ENCODE peak calls at places on chromosome 19, in five cellular contexts. K, C, G, Q and B are unnamed samples.

GRCh38 chr19:1811472-1811894 is 593 bp downstream of the ATP8B3 start:
- DNase-seq in K (peak; percentile 66), C (no peak), G (no peak), Q (peak; percentile 67), B (peak; percentile 92)

GRCh38 chr19:7772752-7773291 is 9.8 kb downstream of the CLEC4M start:
- DNase-seq in K (peak; percentile 46), C (no peak), G (no peak), Q (no peak), B (peak; percentile 53)

GRCh38 chr19:46990998-46991676 is 28.5 kb upstream of the NPAS1 start:
- DNase-seq in K (peak; percentile 86), C (peak; percentile 86), G (peak; percentile 76), Q (peak; percentile 81), B (peak; percentile 52)

GRCh38 chr19:58535857-58536256 is 8.0 kb upstream of the TRIM28 start:
- DNase-seq in K (no peak), C (no peak), G (no peak), Q (no peak), B (no peak)

GRCh38 chr19:46155237-46155636 is 7.2 kb downstream of the IGFL2 start:
- DNase-seq in K (no peak), C (no peak), G (no peak), Q (no peak), B (no peak)

GRCh38 chr19:44570984-44571684 is 41.7 kb upstream of the CEACAM20 start:
- DNase-seq in K (peak; percentile 83), C (peak; percentile 77), G (peak; percentile 70), Q (peak; percentile 82), B (peak; percentile 75)

GRCh38 chr19:51632126-51632525 is 1.9 kb upstream of the SIGLEC5 start:
- DNase-seq in K (no peak), C (no peak), G (no peak), Q (no peak), B (peak; percentile 87)

GRCh38 chr19:5642204-5642603 is 19.3 kb downstream of the SAFB start:
- DNase-seq in K (no peak), C (no peak), G (no peak), Q (no peak), B (no peak)

GRCh38 chr19:11224429-11224828 is 15.0 kb upstream of the ANGPTL8 start:
- DNase-seq in K (no peak), C (no peak), G (no peak), Q (no peak), B (no peak)

GRCh38 chr19:4678881-4679379 is 8.8 kb upstream of the MYDGF start:
- DNase-seq in K (peak; percentile 18), C (peak; percentile 98), G (no peak), Q (no peak), B (no peak)

GRCh38 chr19:16118489-16119033 is 6.9 kb downstream of the RAB8A start:
- DNase-seq in K (no peak), C (no peak), G (no peak), Q (no peak), B (peak; percentile 19)

GRCh38 chr19:3655402-3656072 is 28.9 kb upstream of the CACTIN start:
- DNase-seq in K (peak; percentile 96), C (no peak), G (no peak), Q (peak; percentile 95), B (no peak)

GRCh38 chr19:54465367-54466109 is 2.0 kb upstream of the LENG9 start:
- DNase-seq in K (no peak), C (no peak), G (no peak), Q (no peak), B (no peak)

GRCh38 chr19:1057185-1057857 is 9.6 kb upstream of the ARHGAP45 start:
- DNase-seq in K (peak; percentile 80), C (peak; percentile 43), G (no peak), Q (peak; percentile 67), B (peak; percentile 33)

GRCh38 chr19:55593096-55593772 is 6.1 kb downstream of the FIZ1 start:
- DNase-seq in K (no peak), C (peak; percentile 55), G (no peak), Q (no peak), B (no peak)

GRCh38 chr19:55624109-55625003 is at the start of gene ZNF784:
- DNase-seq in K (peak; percentile 90), C (peak; percentile 95), G (peak; percentile 96), Q (peak; percentile 90), B (peak; percentile 93)

GRCh38 chr19:2180881-2181617 is 17.3 kb downstream of the DOT1L start:
- DNase-seq in K (no peak), C (peak; percentile 24), G (no peak), Q (no peak), B (no peak)

GRCh38 chr19:32104465-32105235 is 240.8 kb upstream of the ZNF507 start:
- DNase-seq in K (peak; percentile 84), C (no peak), G (no peak), Q (no peak), B (no peak)

GRCh38 chr19:46442808-46443450 is 14.2 kb upstream of the PNMA8C start:
- DNase-seq in K (peak; percentile 61), C (no peak), G (no peak), Q (peak; percentile 78), B (peak; percentile 16)

GRCh38 chr19:8367327-8368001 is 3.5 kb downstream of the ANGPTL4 start:
- DNase-seq in K (peak; percentile 99), C (peak; percentile 86), G (peak; percentile 33), Q (peak; percentile 98), B (peak; percentile 98)

DNA sequence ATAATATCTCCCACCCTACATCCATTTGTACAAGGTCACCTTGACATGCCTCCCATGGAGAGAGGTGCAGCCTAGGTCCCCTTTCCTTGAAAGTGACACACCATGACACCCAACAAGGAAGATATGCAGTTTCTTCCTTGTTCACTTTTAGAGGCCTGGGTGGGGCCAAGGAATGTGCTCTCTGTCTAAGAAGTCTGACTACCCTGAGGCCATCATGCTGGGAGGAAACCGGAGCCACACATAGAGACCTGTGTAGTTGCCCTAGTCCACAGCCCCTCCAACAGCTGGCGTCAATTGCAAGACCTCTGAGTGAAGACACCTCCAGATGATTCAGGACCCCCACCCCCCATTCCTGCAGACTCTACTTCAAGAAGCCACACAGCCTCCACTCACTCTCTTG is 11.0 kb downstream of the SYDE1 start:
- DNase-seq in K (no peak), C (no peak), G (no peak), Q (no peak), B (peak; percentile 61)
- H4K91ac ChIP-seq in K (no peak overlapping the region), C (no peak overlapping the region), G (no peak overlapping the region), Q (no peak overlapping the region), B (no peak overlapping the region)

GRCh38 chr19:38209152-38209551 is 14.9 kb downstream of the DPF1 start:
- DNase-seq in K (no peak), C (peak; percentile 53), G (no peak), Q (no peak), B (no peak)
- H4K91ac ChIP-seq in K (no peak overlapping the region), C (no peak overlapping the region), G (no peak overlapping the region), Q (no peak overlapping the region), B (no peak overlapping the region)

GRCh38 chr19:18329035-18329376 is 6.1 kb upstream of the LSM4 start:
- DNase-seq in K (no peak), C (no peak), G (no peak), Q (no peak), B (no peak)
- H4K91ac ChIP-seq in K (no peak overlapping the region), C (no peak overlapping the region), G (no peak overlapping the region), Q (peak overlapping the region; percentile 63), B (peak overlapping the region; percentile 6)

GRCh38 chr19:14381689-14382474 is 638 bp downstream of the ADGRE5 start:
- DNase-seq in K (peak; percentile 71), C (no peak), G (no peak), Q (peak; percentile 20), B (peak; percentile 72)

GRCh38 chr19:14378890-14379289 is 2.4 kb upstream of the ADGRE5 start:
- DNase-seq in K (no peak), C (no peak), G (no peak), Q (no peak), B (no peak)

GRCh38 chr19:14385492-14385891 is 4.2 kb downstream of the ADGRE5 start:
- DNase-seq in K (no peak), C (no peak), G (no peak), Q (no peak), B (no peak)

GRCh38 chr19:14383556-14383897 is 2.3 kb downstream of the ADGRE5 start:
- DNase-seq in K (no peak), C (no peak), G (no peak), Q (peak; percentile 39), B (peak; percentile 34)

DNA sequence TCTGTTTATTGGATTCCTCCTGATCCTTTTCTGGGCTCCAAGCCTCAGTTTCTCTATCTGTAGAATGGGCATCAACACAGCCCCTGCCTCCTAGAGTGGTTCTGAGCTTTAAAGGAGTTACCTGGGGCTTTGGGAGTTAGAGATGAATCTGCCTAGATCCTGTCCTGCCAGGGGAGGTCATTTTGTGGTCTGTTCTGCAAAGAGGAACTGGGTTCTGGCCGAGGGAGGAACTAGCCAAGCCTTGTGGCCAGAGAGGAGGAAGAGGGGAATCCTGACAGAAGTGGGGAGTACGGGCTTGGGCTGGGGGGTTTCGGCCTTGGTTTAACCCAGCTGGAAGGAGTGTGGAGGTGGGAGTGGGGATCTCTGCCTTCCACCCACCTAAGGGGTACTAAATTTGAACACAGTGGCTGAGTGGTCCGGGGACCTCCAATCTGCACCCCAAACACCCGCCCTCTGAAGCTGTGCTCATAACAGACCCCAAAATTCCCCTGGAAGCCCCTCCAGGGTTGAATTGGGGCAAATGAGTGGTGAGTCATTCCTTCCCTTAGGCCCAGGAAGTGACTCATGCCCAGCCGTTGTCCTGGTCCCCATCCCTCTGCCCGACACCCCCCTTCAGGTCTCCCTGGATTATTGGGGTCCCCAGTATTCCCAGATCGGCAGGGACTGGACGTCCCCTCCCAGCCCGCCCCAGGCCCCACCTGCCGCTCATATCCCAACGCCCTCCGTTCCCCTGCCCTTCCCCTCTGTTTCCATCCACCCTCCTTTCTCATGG is 2.8 kb downstream of the ADGRE5 start:
- DNase-seq in K (peak; percentile 83), C (no peak), G (no peak), Q (peak; percentile 55), B (peak; percentile 38)
- H4K91ac ChIP-seq in K (peak overlapping the region; percentile 96), C (no peak overlapping the region), G (no peak overlapping the region), Q (peak overlapping the region; percentile 94), B (peak overlapping the region; percentile 92)

DNA sequence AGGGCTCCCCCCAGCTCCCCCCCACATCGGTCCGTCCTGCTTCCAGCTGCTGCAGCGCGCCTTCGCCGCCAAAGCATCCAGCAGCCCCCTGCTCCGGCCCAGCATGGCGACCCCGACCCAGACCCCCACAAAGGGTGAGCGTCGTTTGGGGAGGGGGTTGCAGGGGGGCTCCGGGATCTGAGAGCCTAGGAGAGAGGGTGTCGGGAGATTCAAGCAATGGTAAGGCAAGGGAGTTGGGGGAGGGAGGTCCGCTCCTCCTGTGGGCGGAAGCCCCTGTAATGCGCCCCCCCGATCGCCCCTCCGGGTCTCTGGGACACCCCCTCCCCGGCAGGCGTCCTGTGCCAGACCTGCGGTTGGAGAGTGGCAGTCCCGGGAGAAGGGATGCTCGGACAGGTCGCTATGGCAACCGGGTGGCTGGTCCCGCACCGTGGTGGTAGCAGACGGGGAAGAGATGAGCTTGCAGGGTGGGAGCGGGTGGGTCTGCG is at the start of gene FXYD7:
- DNase-seq in K (no peak), C (peak; percentile 65), G (no peak), Q (no peak), B (no peak)
- H4K91ac ChIP-seq in K (no peak within 1 kb of the TSS), C (no peak within 1 kb of the TSS), G (no peak within 1 kb of the TSS), Q (no peak within 1 kb of the TSS), B (no peak within 1 kb of the TSS)

DNA sequence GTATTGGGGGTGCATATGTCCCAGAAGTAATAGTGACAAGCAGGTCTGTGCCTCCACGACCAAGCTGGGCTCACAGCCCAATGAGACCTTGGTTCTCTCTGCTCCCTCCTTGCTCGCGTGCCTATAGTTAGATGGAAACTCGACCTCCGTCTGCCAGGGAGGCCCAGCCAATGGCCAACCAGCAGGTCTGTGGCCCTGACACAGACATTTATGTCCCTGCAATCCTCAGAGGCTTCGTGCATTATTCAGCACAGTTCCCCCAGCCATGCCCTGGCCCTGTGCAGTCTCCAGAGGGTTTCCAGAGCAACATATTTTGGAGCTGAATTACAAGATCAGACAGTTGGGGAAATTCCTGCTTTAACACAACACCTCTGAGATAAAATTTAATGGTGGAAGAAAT is 105.1 kb downstream of the UQCRFS1 start:
- DNase-seq in K (no peak), C (no peak), G (no peak), Q (no peak), B (peak; percentile 94)
- H4K91ac ChIP-seq in K (no peak overlapping the region), C (no peak overlapping the region), G (no peak overlapping the region), Q (no peak overlapping the region), B (no peak overlapping the region)

GRCh38 chr19:33928458-33928950 is 131.8 kb downstream of the KCTD15 start:
- DNase-seq in K (no peak), C (no peak), G (no peak), Q (no peak), B (no peak)
- H4K91ac ChIP-seq in K (peak overlapping the region; percentile 41), C (no peak overlapping the region), G (no peak overlapping the region), Q (no peak overlapping the region), B (no peak overlapping the region)